ENCODE peak calls at places on chromosomes 1 and 21, in five cellular contexts. C, M, W, E and P are unnamed samples.
A peak's percentile ranks its signal among the peaks of the same experiment; 100 is the strongest.

GRCh38 chr1:234062166-234062565 is 157.7 kb downstream of the SLC35F3 start:
- DNase-seq in E (no peak), M (no peak), W (no peak), C (no peak), P (no peak)

GRCh38 chr1:204694145-204694544 is 8.6 kb upstream of the LRRN2 start:
- DNase-seq in M (no peak), W (no peak), C (no peak), E (no peak), P (no peak)

GRCh38 chr1:167966050-167966449 is 29.2 kb upstream of the MPC2 start:
- DNase-seq in M (no peak), C (no peak), W (no peak), E (no peak), P (no peak)

GRCh38 chr1:94808682-94809081 is 11.5 kb upstream of the SLC44A3 start:
- DNase-seq in M (no peak), W (no peak), E (no peak), C (no peak), P (no peak)

GRCh38 chr1:94883688-94884087 is 43.2 kb downstream of the CNN3 start:
- DNase-seq in M (no peak), W (no peak), E (no peak), C (no peak), P (peak; percentile 47)

GRCh38 chr1:107572674-107573205 is 392.2 kb downstream of the VAV3 start:
- DNase-seq in M (no peak), W (peak; percentile 29), E (no peak), C (no peak), P (no peak)

GRCh38 chr1:246709196-246709595 is 15.0 kb upstream of the SCCPDH start:
- DNase-seq in W (no peak), E (no peak), C (no peak), M (no peak), P (no peak)

GRCh38 chr1:35449334-35450008 is 107.7 kb downstream of the KIAA0319L start:
- DNase-seq in C (no peak), E (no peak), W (no peak), M (no peak), P (no peak)

GRCh38 chr1:153344718-153345025 is 4.0 kb downstream of the PGLYRP4 start:
- DNase-seq in C (no peak), W (no peak), E (no peak), M (no peak), P (no peak)

GRCh38 chr1:17306407-17306806 is 1.6 kb upstream of the PADI4 start:
- DNase-seq in C (no peak), W (no peak), M (no peak), E (no peak), P (no peak)

GRCh38 chr1:245812278-245812677 is 657.5 kb downstream of the KIF26B start:
- DNase-seq in W (no peak), E (no peak), M (no peak), C (no peak), P (no peak)

GRCh38 chr1:12031039-12031980 is 12.0 kb downstream of the MIIP start:
- DNase-seq in C (peak; percentile 45), M (peak; percentile 47), E (no peak), W (no peak), P (no peak)

GRCh38 chr1:45205000-45205909 is 1.1 kb downstream of the ZSWIM5 start:
- DNase-seq in W (peak; percentile 44), C (peak; percentile 21), M (peak; percentile 35), E (no peak), P (peak; percentile 22)

GRCh38 chr21:30629173-30629572 is 5.8 kb upstream of the KRTAP20-2 start:
- DNase-seq in M (no peak), C (no peak), E (no peak), W (no peak), P (no peak)

GRCh38 chr1:187110351-187110750 is 281.6 kb downstream of the PLA2G4A start:
- DNase-seq in C (no peak), E (no peak), W (no peak), M (no peak), P (no peak)

GRCh38 chr1:44501022-44501910 is 96.2 kb downstream of the RNF220 start:
- DNase-seq in M (no peak), W (no peak), C (no peak), E (no peak), P (peak; percentile 12)

GRCh38 chr1:111833334-111833733 is 77.6 kb downstream of the DDX20 start:
- DNase-seq in E (no peak), C (no peak), M (no peak), W (no peak), P (no peak)

GRCh38 chr1:31510853-31511789 is 65.2 kb upstream of the TINAGL1 start:
- DNase-seq in E (no peak), C (no peak), W (no peak), M (no peak), P (peak; percentile 52)

GRCh38 chr1:50181027-50181663 is 72.4 kb downstream of the ELAVL4 start:
- DNase-seq in M (no peak), C (no peak), E (no peak), W (no peak), P (no peak)

GRCh38 chr1:205585835-205586785 is 45.7 kb downstream of the ELK4 start:
- DNase-seq in E (no peak), C (no peak), W (no peak), M (no peak), P (no peak)

GRCh38 chr1:81877940-81878339 is 77.2 kb downstream of the ADGRL2 start:
- DNase-seq in W (no peak), M (no peak), C (no peak), E (no peak), P (no peak)

GRCh38 chr1:17826165-17826488 is 71.0 kb downstream of the ACTL8 start:
- DNase-seq in C (peak; percentile 21), E (no peak), M (peak; percentile 59), W (peak; percentile 17), P (peak; percentile 5)

GRCh38 chr1:12339861-12340557 is 110.2 kb downstream of the VPS13D start:
- DNase-seq in M (no peak), E (no peak), C (no peak), W (no peak), P (no peak)

GRCh38 chr1:198201956-198202784 is 45.4 kb downstream of the NEK7 start:
- DNase-seq in W (no peak), C (no peak), M (no peak), E (no peak), P (no peak)

GRCh38 chr1:168609133-168609715 is 32.8 kb downstream of the XCL1 start:
- DNase-seq in W (peak; percentile 77), E (no peak), M (peak; percentile 76), C (no peak), P (no peak)

GRCh38 chr1:33819290-33819912 is 44.5 kb upstream of the HMGB4 start:
- DNase-seq in M (no peak), C (no peak), W (no peak), E (no peak), P (no peak)

GRCh38 chr1:245026252-245026651 is 128.5 kb upstream of the KIF26B start:
- DNase-seq in W (no peak), M (no peak), C (no peak), E (no peak), P (no peak)

GRCh38 chr21:32329331-32329730 is 30.7 kb downstream of the MRAP start:
- DNase-seq in C (no peak), E (no peak), M (peak; percentile 30), W (peak; percentile 60), P (no peak)

GRCh38 chr1:109821221-109821669 is 57.5 kb upstream of the EPS8L3 start:
- DNase-seq in E (no peak), M (peak; percentile 90), W (peak; percentile 49), C (peak; percentile 56), P (no peak)

GRCh38 chr1:234725177-234726132 is 115.5 kb upstream of the IRF2BP2 start:
- DNase-seq in M (no peak), W (peak; percentile 55), C (no peak), E (no peak), P (no peak)

GRCh38 chr1:69511426-69512192 is 56.1 kb upstream of the LRRC7 start:
- DNase-seq in M (no peak), W (no peak), E (no peak), C (no peak), P (no peak)

GRCh38 chr1:234853906-234854647 is 244.1 kb upstream of the IRF2BP2 start:
- DNase-seq in M (no peak), E (no peak), C (no peak), W (no peak), P (no peak)

GRCh38 chr21:27314096-27314495 is 347.2 kb upstream of the ADAMTS5 start:
- DNase-seq in M (no peak), W (no peak), C (no peak), E (no peak), P (no peak)

GRCh38 chr1:152089014-152089674 is at the start of gene TCHHL1:
- DNase-seq in M (no peak), C (no peak), W (no peak), E (no peak), P (no peak)

GRCh38 chr1:169326644-169327316 is 40.8 kb downstream of the NME7 start:
- DNase-seq in E (no peak), M (no peak), W (no peak), C (no peak), P (no peak)

GRCh38 chr21:16040601-16041000 is 310.8 kb downstream of the USP25 start:
- DNase-seq in E (no peak), C (no peak), W (no peak), M (no peak), P (peak; percentile 2)

GRCh38 chr1:209685835-209686234 is 10.6 kb downstream of the G0S2 start:
- DNase-seq in C (no peak), W (no peak), M (no peak), E (no peak), P (no peak)

DNA sequence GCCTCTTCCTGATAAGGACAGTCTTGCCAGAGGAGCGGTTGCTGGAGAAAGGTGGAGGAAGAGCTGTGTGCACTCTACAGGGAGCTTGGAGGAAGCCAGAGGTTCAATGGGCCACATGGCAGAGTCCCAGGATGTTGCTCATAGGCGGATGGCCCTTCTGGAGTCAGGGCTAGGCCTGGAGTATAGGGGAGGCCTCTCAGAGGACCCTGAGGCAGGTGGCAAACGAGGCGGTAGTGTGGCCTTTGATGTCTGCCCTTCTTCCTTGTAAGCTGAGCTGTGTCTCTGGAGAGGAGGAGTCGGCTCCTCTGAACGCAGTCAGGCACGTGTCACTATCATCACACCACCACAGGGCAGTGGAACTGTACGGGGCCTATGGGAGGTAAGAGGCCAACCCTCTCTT is 8.6 kb downstream of the PKP1 start:
- DNase-seq in W (no peak), C (no peak), M (no peak), E (no peak), P (no peak)
- H3K4me1 ChIP-seq in W (no peaks in the 10 kb centered on the region), C (peaks cover 14% of the 10 kb centered on the region), M (no peaks in the 10 kb centered on the region), E (no peaks in the 10 kb centered on the region), P (no peaks in the 10 kb centered on the region)

GRCh38 chr1:220876511-220877347 is 2.5 kb upstream of the HLX start:
- DNase-seq in W (no peak), M (peak; percentile 53), E (no peak), C (no peak), P (no peak)
- H3K4me1 ChIP-seq in W (peaks cover 9% of the 10 kb centered on the region), M (peaks cover 13% of the 10 kb centered on the region), E (peaks cover 19% of the 10 kb centered on the region), C (peaks cover 36% of the 10 kb centered on the region), P (peaks cover 24% of the 10 kb centered on the region)

GRCh38 chr1:84250668-84251067 is 50.8 kb upstream of the SAMD13 start:
- DNase-seq in C (no peak), M (no peak), E (no peak), W (no peak), P (no peak)
- H3K4me1 ChIP-seq in C (peaks cover 49% of the 10 kb centered on the region), M (peaks cover 8% of the 10 kb centered on the region), E (no peaks in the 10 kb centered on the region), W (no peaks in the 10 kb centered on the region), P (peaks cover 25% of the 10 kb centered on the region)

DNA sequence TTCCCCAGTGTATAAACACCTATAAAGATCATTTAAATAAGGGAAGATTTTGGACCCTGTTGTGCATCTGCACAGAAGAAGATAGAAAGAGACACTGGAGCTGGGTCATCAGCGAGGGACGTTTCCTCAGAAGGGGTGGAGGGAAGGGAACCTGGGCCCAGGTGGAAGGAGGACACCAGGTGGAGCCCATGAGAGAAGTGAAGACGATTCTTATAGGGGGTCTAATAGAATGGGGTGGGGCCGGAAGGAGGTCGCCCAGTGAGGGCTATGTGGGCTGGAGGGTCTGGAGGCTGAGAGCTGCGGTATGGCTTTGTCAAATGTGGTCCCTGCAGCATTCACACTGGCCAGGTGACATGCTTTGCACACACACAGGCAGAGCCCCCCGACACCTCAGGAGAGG is 13.7 kb downstream of the KIRREL1 start:
- DNase-seq in M (no peak), C (no peak), E (no peak), W (no peak), P (no peak)
- H3K4me1 ChIP-seq in M (peaks cover 13% of the 10 kb centered on the region), C (peaks cover 92% of the 10 kb centered on the region), E (no peaks in the 10 kb centered on the region), W (peaks cover 48% of the 10 kb centered on the region), P (no peaks in the 10 kb centered on the region)